ENCODE peak calls at places on chromosomes 5 and 9, in seven cellular contexts. G is IMR-90, H is mesendoderm, P is neuronal stem cell, T is PC-3, O is colonic mucosa, D is fibroblast of lung. Y is an unnamed sample.

GRCh38 chr9:4327504-4328191 is 27.8 kb upstream of the GLIS3 start:
- DNase-seq in G (peak; percentile 78), H (peak; percentile 50), P (no peak), T (peak; percentile 10), O (no peak), D (peak; percentile 59), Y (peak; percentile 20)

GRCh38 chr5:31193591-31194457 is at the start of gene CDH6:
- DNase-seq in G (peak; percentile 75), H (peak; percentile 93), P (peak; percentile 90), T (peak; percentile 33), O (no peak), D (peak; percentile 10), Y (peak; percentile 94)

GRCh38 chr9:130453487-130453886 is 8.7 kb downstream of the ASS1 start:
- DNase-seq in G (peak; percentile 34), H (no peak), P (no peak), T (peak; percentile 24), O (peak; percentile 51), D (peak; percentile 34), Y (no peak)

GRCh38 chr9:114525505-114525904 is 20.2 kb upstream of the WHRN start:
- DNase-seq in G (peak; percentile 82), H (no peak), P (no peak), T (peak; percentile 83), O (no peak), D (peak; percentile 54), Y (no peak)

GRCh38 chr5:111733571-111733970 is 23.4 kb downstream of the NREP start:
- DNase-seq in G (no peak), H (no peak), P (no peak), T (no peak), O (no peak), D (no peak), Y (no peak)

GRCh38 chr5:173627860-173628392 is 11.5 kb upstream of the BOD1 start:
- DNase-seq in G (no peak), H (peak; percentile 53), P (no peak), T (no peak), O (no peak), D (no peak), Y (peak; percentile 41)

GRCh38 chr5:145680169-145680568 is 155.0 kb downstream of the PRELID2 start:
- DNase-seq in G (no peak), H (peak; percentile 58), P (no peak), T (peak; percentile 28), O (no peak), D (no peak), Y (peak; percentile 26)

GRCh38 chr5:39405489-39405888 is 19.3 kb downstream of the DAB2 start:
- DNase-seq in G (no peak), H (peak; percentile 53), P (no peak), T (no peak), O (no peak), D (no peak), Y (no peak)

GRCh38 chr5:90135979-90136378 is 273.6 kb downstream of the CETN3 start:
- DNase-seq in G (no peak), H (peak; percentile 75), P (no peak), T (peak; percentile 38), O (peak; percentile 34), D (no peak), Y (peak; percentile 68)

GRCh38 chr9:121620777-121621437 is 30.5 kb upstream of the DAB2IP start:
- DNase-seq in G (no peak), H (peak; percentile 73), P (no peak), T (no peak), O (no peak), D (peak; percentile 31), Y (peak; percentile 74)

GRCh38 chr9:6147847-6148246 is 67.8 kb upstream of the IL33 start:
- DNase-seq in G (no peak), H (no peak), P (no peak), T (peak; percentile 56), O (no peak), D (peak; percentile 17), Y (no peak)

GRCh38 chr5:143311428-143311827 is 92.1 kb downstream of the NR3C1 start:
- DNase-seq in G (peak; percentile 96), H (no peak), P (no peak), T (peak; percentile 82), O (no peak), D (peak; percentile 72), Y (no peak)

GRCh38 chr5:157361865-157362465 is 96.0 kb downstream of the CYFIP2 start:
- DNase-seq in G (peak; percentile 49), H (peak; percentile 16), P (no peak), T (no peak), O (no peak), D (peak; percentile 56), Y (no peak)

GRCh38 chr5:8726383-8727036 is 819.4 kb downstream of the SEMA5A start:
- DNase-seq in G (no peak), H (no peak), P (no peak), T (no peak), O (no peak), D (no peak), Y (no peak)

GRCh38 chr9:87592554-87593394 is 95.1 kb downstream of the DAPK1 start:
- DNase-seq in G (peak; percentile 69), H (no peak), P (no peak), T (no peak), O (no peak), D (peak; percentile 69), Y (no peak)

GRCh38 chr9:126519660-126520425 is 93.9 kb upstream of the LMX1B start:
- DNase-seq in G (no peak), H (no peak), P (no peak), T (peak; percentile 38), O (no peak), D (no peak), Y (no peak)

GRCh38 chr5:154646841-154647759 is 108.1 kb upstream of the LARP1 start:
- DNase-seq in G (peak; percentile 12), H (peak; percentile 89), P (no peak), T (peak; percentile 38), O (peak; percentile 85), D (peak; percentile 14), Y (peak; percentile 57)

GRCh38 chr9:86350006-86350755 is 4.0 kb downstream of the TUT7 start:
- DNase-seq in G (no peak), H (no peak), P (no peak), T (no peak), O (no peak), D (no peak), Y (no peak)

GRCh38 chr5:13821366-13821765 is 123.1 kb downstream of the DNAH5 start:
- DNase-seq in G (peak; percentile 38), H (no peak), P (no peak), T (no peak), O (no peak), D (no peak), Y (no peak)

GRCh38 chr9:78860806-78861475 is 564.0 kb downstream of the PSAT1 start:
- DNase-seq in G (peak; percentile 82), H (peak; percentile 15), P (no peak), T (peak; percentile 71), O (no peak), D (peak; percentile 67), Y (no peak)

GRCh38 chr9:32545884-32546283 is 6.2 kb upstream of the SMIM27 start:
- DNase-seq in G (no peak), H (no peak), P (no peak), T (no peak), O (no peak), D (no peak), Y (no peak)

GRCh38 chr9:136095028-136095494 is at the start of gene NACC2:
- DNase-seq in G (peak; percentile 52), H (peak; percentile 31), P (peak; percentile 38), T (peak; percentile 65), O (peak; percentile 79), D (peak; percentile 55), Y (peak; percentile 79)
- H3K9ac ChIP-seq in G (peak within 1 kb of the TSS; percentile 92), H (peak within 1 kb of the TSS; percentile 64), P (peak within 1 kb of the TSS; percentile 78), T (peak within 1 kb of the TSS; percentile 71), O (peak within 1 kb of the TSS; percentile 75), D (peak within 1 kb of the TSS; percentile 74), Y (no peak within 1 kb of the TSS)

GRCh38 chr9:132163876-132164603 is 2.2 kb downstream of the NTNG2 start:
- DNase-seq in G (no peak), H (peak; percentile 19), P (no peak), T (no peak), O (no peak), D (no peak), Y (peak; percentile 67)
- H3K9ac ChIP-seq in G (no peak overlapping the region), H (no peak overlapping the region), P (no peak overlapping the region), T (no peak overlapping the region), O (no peak overlapping the region), D (no peak overlapping the region), Y (no peak overlapping the region)

DNA sequence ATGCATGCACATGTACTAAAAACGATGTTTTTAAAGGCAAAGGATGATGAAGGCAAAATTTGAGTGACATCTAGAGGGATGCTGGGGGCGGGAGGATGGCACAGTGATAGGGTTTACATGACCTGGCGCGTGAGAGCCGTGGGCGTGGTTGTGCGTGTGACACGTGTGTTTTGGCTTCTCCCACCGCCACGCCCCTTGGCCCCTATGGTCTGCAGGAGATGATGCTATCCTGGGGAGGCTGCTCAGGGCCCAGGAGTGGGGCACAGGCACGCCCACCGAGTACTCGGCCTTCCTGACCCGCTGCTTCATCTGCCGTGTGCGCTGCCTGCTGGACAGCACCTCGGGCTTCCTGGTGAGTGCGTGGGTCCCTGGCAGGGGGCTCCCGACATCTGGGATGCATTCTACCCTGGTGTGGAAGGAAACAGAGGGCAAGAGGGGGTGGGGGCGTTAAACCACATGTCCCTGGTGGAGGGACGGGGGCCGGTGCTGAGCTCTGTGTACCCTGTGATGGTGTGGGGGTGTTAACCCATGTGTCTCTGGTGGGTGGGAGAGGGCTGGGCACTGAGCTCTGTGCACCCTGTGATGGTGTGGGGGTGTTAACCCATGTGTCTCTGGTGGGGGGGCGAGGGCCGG is 19.2 kb upstream of the EXOC3 start:
- DNase-seq in G (no peak), H (no peak), P (no peak), T (no peak), O (no peak), D (no peak), Y (no peak)
- H3K9ac ChIP-seq in G (no peak overlapping the region), H (no peak overlapping the region), P (no peak overlapping the region), T (no peak overlapping the region), O (no peak overlapping the region), D (no peak overlapping the region), Y (no peak overlapping the region)

GRCh38 chr9:137218212-137218753 is 3.8 kb downstream of the RNF208 start:
- DNase-seq in G (no peak), H (no peak), P (no peak), T (no peak), O (no peak), D (no peak), Y (no peak)

GRCh38 chr9:137217276-137218211 is 4.5 kb downstream of the RNF208 start:
- DNase-seq in G (no peak), H (peak; percentile 76), P (no peak), T (peak; percentile 84), O (peak; percentile 94), D (no peak), Y (peak; percentile 60)

GRCh38 chr9:137219757-137220316 is 2.2 kb downstream of the RNF208 start:
- DNase-seq in G (no peak), H (no peak), P (no peak), T (no peak), O (no peak), D (no peak), Y (no peak)

GRCh38 chr9:137220317-137221094 is 1.5 kb downstream of the RNF208 start:
- DNase-seq in G (no peak), H (no peak), P (no peak), T (no peak), O (no peak), D (no peak), Y (no peak)

DNA sequence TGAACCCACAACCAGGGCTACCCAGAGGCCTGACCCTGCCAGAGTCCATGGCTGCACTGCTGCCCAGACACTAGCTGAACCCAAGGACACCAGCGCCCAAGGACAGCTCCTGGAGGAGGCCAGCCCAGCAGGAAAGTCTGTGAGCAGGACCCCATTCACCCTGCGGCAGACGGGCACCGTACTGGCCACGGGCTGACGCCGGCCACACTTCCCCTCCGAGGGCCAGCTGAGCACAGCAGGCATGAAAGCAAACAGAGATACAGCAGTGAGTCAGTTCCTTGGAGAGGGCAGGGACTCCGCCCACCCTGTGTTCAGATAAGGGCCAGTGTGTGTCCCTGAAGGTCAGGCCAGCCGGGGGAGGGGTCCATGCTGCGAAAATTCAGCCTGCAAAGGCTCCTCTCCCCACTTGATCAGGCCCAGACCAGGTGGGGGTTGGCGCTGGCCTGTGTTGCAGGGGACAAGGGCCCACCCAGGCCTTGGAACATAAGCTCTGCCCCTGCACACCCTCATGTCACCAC is 3.2 kb downstream of the RNF208 start:
- DNase-seq in G (peak; percentile 34), H (peak; percentile 78), P (no peak), T (peak; percentile 65), O (peak; percentile 78), D (no peak), Y (no peak)
- H3K9ac ChIP-seq in G (no peak overlapping the region), H (peak overlapping the region; percentile 29), P (peak overlapping the region; percentile 60), T (no peak overlapping the region), O (peak overlapping the region; percentile 58), D (no peak overlapping the region), Y (no peak overlapping the region)

Y was measured in neural progenitor cell.